ENCODE peak calls at places on chromosomes 5 and 9, in six cellular contexts. C is A549, I is omental fat pad, E is neural crest cell, Q is choroid plexus epithelial cell, U is astrocyte of the cerebellum. W is an unnamed sample.

GRCh38 chr5:1029945-1030625 is 21.5 kb downstream of the NKD2 start:
- DNase-seq in C (no peak), I (no peak), E (no peak), Q (no peak), U (no peak), W (no peak)

GRCh38 chr9:127854169-127854833 is at the start of gene ENG:
- DNase-seq in C (no peak), I (no peak), E (peak), Q (peak), U (no peak), W (no peak)

GRCh38 chr5:134411228-134411545 is 494 bp downstream of the CDKN2AIPNL start:
- DNase-seq in C (no peak), I (no peak), E (no peak), Q (no peak), U (no peak), W (no peak)

GRCh38 chr5:125612356-125613149 is 810.7 kb upstream of the GRAMD2B start:
- DNase-seq in C (no peak), I (no peak), E (no peak), Q (no peak), U (no peak), W (no peak)

GRCh38 chr5:170597876-170598275 is 94.1 kb downstream of the KCNIP1 start:
- DNase-seq in C (no peak), I (no peak), E (no peak), Q (peak), U (no peak), W (no peak)

GRCh38 chr5:54009357-54009756 is 301.0 kb downstream of the ARL15 start:
- DNase-seq in C (no peak), I (no peak), E (no peak), Q (peak), U (no peak), W (no peak)

GRCh38 chr5:78804995-78805394 is 156.4 kb upstream of the LHFPL2 start:
- DNase-seq in C (no peak), I (no peak), E (no peak), Q (no peak), U (no peak), W (no peak)

GRCh38 chr5:132668706-132669454 is 4.9 kb upstream of the IL4 start:
- DNase-seq in C (no peak), I (no peak), E (no peak), Q (peak), U (no peak), W (no peak)

GRCh38 chr9:127509261-127509954 is 58.1 kb downstream of the LRSAM1 start:
- DNase-seq in C (no peak), I (no peak), E (no peak), Q (no peak), U (no peak), W (no peak)

GRCh38 chr9:127008076-127008475 is 93.5 kb downstream of the RALGPS1 start:
- DNase-seq in C (no peak), I (no peak), E (no peak), Q (no peak), U (no peak), W (no peak)

GRCh38 chr9:120935383-120935857 is 8.8 kb upstream of the TRAF1 start:
- DNase-seq in C (peak), I (peak), E (no peak), Q (peak), U (peak), W (peak)

GRCh38 chr9:98795970-98796363 is 388 bp downstream of the ANKS6 start:
- DNase-seq in C (no peak), I (no peak), E (no peak), Q (no peak), U (no peak), W (no peak)

GRCh38 chr5:135608361-135608760 is 29.6 kb upstream of the CXCL14 start:
- DNase-seq in C (no peak), I (no peak), E (no peak), Q (no peak), U (no peak), W (no peak)

GRCh38 chr5:126015244-126016054 is 407.8 kb upstream of the GRAMD2B start:
- DNase-seq in C (no peak), I (no peak), E (no peak), Q (peak), U (peak), W (no peak)

GRCh38 chr5:60929024-60929423 is 15.8 kb downstream of the ERCC8 start:
- DNase-seq in C (no peak), I (no peak), E (no peak), Q (peak), U (no peak), W (no peak)
- TF ChIP-seq CTCF in C (peak), I (no peak), E (peak), Q (peak), U (no peak), W (no peak)

GRCh38 chr5:118434522-118434921 is 553.8 kb downstream of the DTWD2 start:
- DNase-seq in C (no peak), I (no peak), E (no peak), Q (no peak), U (no peak), W (no peak)

GRCh38 chr5:118441034-118441433 is 547.3 kb downstream of the DTWD2 start:
- DNase-seq in C (no peak), I (no peak), E (no peak), Q (no peak), U (no peak), W (no peak)

GRCh38 chr5:118430076-118430475 is 558.3 kb downstream of the DTWD2 start:
- DNase-seq in C (no peak), I (no peak), E (no peak), Q (no peak), U (no peak), W (no peak)

GRCh38 chr5:118440496-118440895 is 547.9 kb downstream of the DTWD2 start:
- DNase-seq in C (no peak), I (no peak), E (no peak), Q (no peak), U (no peak), W (no peak)

DNA sequence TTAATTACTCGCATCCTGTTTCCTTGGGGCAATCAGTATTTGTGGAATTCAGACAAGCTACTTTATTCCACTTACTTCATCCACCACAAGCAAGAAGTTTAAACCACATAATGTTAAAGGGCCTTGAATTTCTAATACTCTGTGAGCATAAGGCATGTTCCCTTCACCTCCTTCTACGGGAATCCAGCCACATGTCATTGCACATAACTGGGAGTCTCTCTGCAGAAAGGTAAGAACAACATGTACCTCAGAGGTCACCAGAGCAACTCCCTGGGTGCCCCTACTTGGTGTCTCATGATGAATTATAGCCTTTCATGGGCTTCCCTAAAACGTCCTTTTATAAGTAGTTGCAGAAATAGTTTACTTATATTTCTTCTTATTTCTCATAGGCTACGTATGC is 553.2 kb downstream of the DTWD2 start:
- DNase-seq in C (no peak), I (no peak), E (no peak), Q (no peak), U (no peak), W (no peak)
- TF ChIP-seq CTCF in C (no peak), I (no peak), E (no peak), Q (no peak), U (no peak), W (no peak)

GRCh38 chr9:131254107-131254491 is 22.2 kb downstream of the FAM78A start:
- DNase-seq in C (no peak), I (no peak), E (no peak), Q (peak), U (no peak), W (no peak)
- TF ChIP-seq CTCF in C (no peak), I (no peak), E (no peak), Q (no peak), U (no peak), W (no peak)

GRCh38 chr5:6760636-6761035 is 47.4 kb downstream of the TENT4A start:
- DNase-seq in C (no peak), I (no peak), E (no peak), Q (no peak), U (no peak), W (no peak)

GRCh38 chr5:6760003-6760402 is 46.8 kb downstream of the TENT4A start:
- DNase-seq in C (no peak), I (no peak), E (no peak), Q (no peak), U (no peak), W (no peak)

GRCh38 chr5:6758201-6758600 is 45.0 kb downstream of the TENT4A start:
- DNase-seq in C (no peak), I (no peak), E (no peak), Q (no peak), U (no peak), W (no peak)

GRCh38 chr5:6758706-6759105 is 45.5 kb downstream of the TENT4A start:
- DNase-seq in C (no peak), I (no peak), E (no peak), Q (no peak), U (no peak), W (no peak)

DNA sequence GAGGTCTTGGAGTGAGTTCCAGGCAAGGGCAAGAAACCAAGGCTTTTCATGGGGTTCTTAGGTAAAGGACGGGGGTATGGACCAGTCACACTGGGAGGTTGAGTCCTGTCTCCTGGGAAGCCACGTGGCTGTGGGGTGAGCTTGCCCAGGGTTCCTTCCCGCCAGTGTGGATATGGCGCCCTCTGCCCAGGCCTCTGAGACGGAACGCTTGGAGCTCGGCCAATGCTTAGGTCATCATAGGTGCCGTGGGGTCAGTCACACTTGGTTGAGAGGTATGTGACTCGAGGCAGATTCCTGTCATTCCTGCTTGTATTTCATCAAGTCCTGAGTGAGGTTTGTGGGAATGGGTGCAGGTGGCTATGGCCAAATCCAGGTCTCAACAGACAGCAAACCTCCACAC is 46.2 kb downstream of the TENT4A start:
- DNase-seq in C (peak), I (no peak), E (no peak), Q (peak), U (no peak), W (no peak)
- TF ChIP-seq CTCF in C (no peak), I (no peak), E (no peak), Q (no peak), U (no peak), W (no peak)

GRCh38 chr5:163822548-163822947 is 317.1 kb downstream of the MAT2B start:
- DNase-seq in C (no peak), I (no peak), E (no peak), Q (no peak), U (no peak), W (no peak)
- TF ChIP-seq CTCF in C (no peak), I (no peak), E (no peak), Q (no peak), U (no peak), W (no peak)

DNA sequence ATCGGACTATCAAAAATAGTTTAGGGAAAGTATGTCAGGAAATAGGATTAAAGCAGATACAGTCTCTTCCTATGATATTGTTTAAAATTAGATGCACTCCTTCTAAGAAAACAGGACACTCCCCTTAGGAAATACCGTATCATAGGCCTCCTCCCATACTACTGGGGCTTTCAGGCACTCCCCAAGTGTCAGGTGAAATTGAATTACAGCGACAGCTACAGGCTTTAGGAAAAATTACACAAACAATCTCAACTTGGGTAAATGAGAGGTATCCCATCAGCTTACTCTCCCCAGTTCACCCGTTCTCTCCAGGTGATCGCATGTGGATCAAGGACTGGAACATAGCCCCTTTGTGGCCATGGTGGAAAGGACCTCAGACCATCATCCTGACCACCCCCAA is 110.4 kb upstream of the EPB41L4A start:
- DNase-seq in C (peak), I (no peak), E (no peak), Q (peak), U (no peak), W (no peak)
- TF ChIP-seq CTCF in C (peak), I (no peak), E (peak), Q (peak), U (peak), W (no peak)

GRCh38 chr9:124762633-124763032 is 8.5 kb downstream of the NR6A1 start:
- DNase-seq in C (no peak), I (no peak), E (no peak), Q (no peak), U (no peak), W (no peak)

GRCh38 chr9:124766815-124767554 is 4.1 kb downstream of the NR6A1 start:
- DNase-seq in C (no peak), I (no peak), E (no peak), Q (no peak), U (no peak), W (no peak)

GRCh38 chr9:124765439-124765835 is 5.7 kb downstream of the NR6A1 start:
- DNase-seq in C (no peak), I (no peak), E (no peak), Q (no peak), U (no peak), W (no peak)

GRCh38 chr9:124766326-124766725 is 4.8 kb downstream of the NR6A1 start:
- DNase-seq in C (no peak), I (no peak), E (no peak), Q (no peak), U (no peak), W (no peak)

DNA sequence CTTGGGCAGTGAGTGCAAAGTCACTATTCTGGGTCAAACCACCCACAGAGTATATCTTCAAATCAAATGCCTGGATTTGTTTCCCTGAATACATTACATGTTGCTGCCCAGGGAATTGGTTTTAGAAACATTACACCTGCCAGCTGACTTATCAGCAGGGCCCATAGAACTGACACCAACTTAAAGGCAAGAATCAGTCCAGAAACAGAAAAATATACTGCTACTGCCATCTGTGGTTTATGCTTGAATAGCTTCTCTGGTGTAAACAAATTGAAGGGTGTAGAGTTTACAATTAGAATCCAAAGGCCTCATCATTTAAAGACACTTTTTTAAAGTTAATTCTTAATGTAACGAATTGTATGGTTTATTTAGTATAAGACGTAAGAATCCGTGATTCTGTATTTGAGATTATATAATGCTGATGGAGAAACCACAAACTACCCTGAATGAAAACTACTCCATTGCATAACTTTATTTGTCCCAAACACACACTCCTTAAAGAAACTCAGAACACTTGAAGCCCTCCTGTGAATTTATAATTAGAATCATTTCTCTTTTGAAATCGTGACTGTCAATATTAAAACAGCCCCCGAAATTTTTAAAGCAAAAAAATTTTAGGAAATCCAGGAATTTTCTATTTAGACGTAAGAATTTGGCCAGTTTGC is 6.2 kb downstream of the NR6A1 start:
- DNase-seq in C (peak), I (no peak), E (no peak), Q (peak), U (no peak), W (no peak)
- TF ChIP-seq CTCF in C (peak), I (no peak), E (peak), Q (peak), U (peak), W (peak)

GRCh38 chr5:72673180-72673579 is 143.3 kb upstream of the TNPO1 start:
- DNase-seq in C (no peak), I (no peak), E (no peak), Q (no peak), U (no peak), W (no peak)

GRCh38 chr5:72673623-72674022 is 142.8 kb upstream of the TNPO1 start:
- DNase-seq in C (no peak), I (no peak), E (no peak), Q (no peak), U (no peak), W (no peak)

GRCh38 chr5:72662936-72663335 is 153.5 kb upstream of the TNPO1 start:
- DNase-seq in C (no peak), I (no peak), E (no peak), Q (no peak), U (no peak), W (no peak)

GRCh38 chr5:72667708-72668107 is 148.8 kb upstream of the TNPO1 start:
- DNase-seq in C (no peak), I (no peak), E (no peak), Q (no peak), U (no peak), W (no peak)
- TF ChIP-seq CTCF in C (no peak), I (no peak), E (no peak), Q (no peak), U (no peak), W (no peak)